ENCODE peak calls at places on chromosomes 7 and 10, in six cellular contexts. A is GM10248; D is mesenteric fat pad; M is stimulated activated CD4-positive, alpha-beta T cell treated with anti-CD3 and anti-CD28 coated beads, Interleukin-4, amount 100 ng/mL, for 48 hours; L is iris pigment epithelial cell; Z is NCI-H526 treated with DMSO at 0.1 percent for 48 hours. Q is an unnamed sample.

GRCh38 chr7:69893915-69894314 is 295.6 kb downstream of the AUTS2 start:
- DNase-seq in A (no peak), D (no peak), M (no peak), L (no peak), Z (peak), Q (no peak)

GRCh38 chr7:115654384-115655181 is 376.0 kb downstream of the TFEC start:
- DNase-seq in A (no peak), D (no peak), M (no peak), L (no peak), Z (no peak), Q (peak)

GRCh38 chr10:30055094-30055701 is 4.2 kb downstream of the JCAD start:
- DNase-seq in A (no peak), D (no peak), M (no peak), L (peak), Z (no peak), Q (peak)

GRCh38 chr7:89584896-89585295 is 569.4 kb upstream of the STEAP1 start:
- DNase-seq in A (no peak), D (no peak), M (no peak), L (no peak), Z (no peak), Q (no peak)

GRCh38 chr7:106216517-106217088 is 68.2 kb downstream of the NAMPT start:
- DNase-seq in A (no peak), D (no peak), M (no peak), L (peak), Z (no peak), Q (peak)

GRCh38 chr7:3942778-3943177 is 641.7 kb downstream of the SDK1 start:
- DNase-seq in A (no peak), D (no peak), M (no peak), L (peak), Z (no peak), Q (no peak)

GRCh38 chr7:67854236-67854635 is 857.6 kb downstream of the TYW1 start:
- DNase-seq in A (no peak), D (no peak), M (no peak), L (no peak), Z (no peak), Q (no peak)

GRCh38 chr7:106840342-106840741 is 24.7 kb upstream of the PIK3CG start:
- DNase-seq in A (no peak), D (no peak), M (no peak), L (peak), Z (peak), Q (peak)

GRCh38 chr7:44666566-44666965 is 60.1 kb downstream of the OGDH start:
- DNase-seq in A (no peak), D (peak), M (no peak), L (no peak), Z (no peak), Q (no peak)

GRCh38 chr10:12628964-12629766 is 279.8 kb downstream of the CAMK1D start:
- DNase-seq in A (no peak), D (no peak), M (no peak), L (no peak), Z (no peak), Q (no peak)

GRCh38 chr10:60964257-60965235 is 20.6 kb upstream of the RHOBTB1 start:
- DNase-seq in A (peak), D (no peak), M (peak), L (peak), Z (peak), Q (peak)

GRCh38 chr10:58662314-58662713 is 149.6 kb downstream of the BICC1 start:
- DNase-seq in A (no peak), D (no peak), M (no peak), L (peak), Z (no peak), Q (peak)

GRCh38 chr7:107659666-107660065 is 962 bp upstream of the SLC26A4 start:
- DNase-seq in A (peak), D (no peak), M (peak), L (peak), Z (peak), Q (peak)

GRCh38 chr7:117124585-117125220 is 171.4 kb downstream of the ST7 start:
- DNase-seq in A (no peak), D (peak), M (peak), L (peak), Z (no peak), Q (peak)

GRCh38 chr7:32298403-32299132 is 191.6 kb downstream of the LSM5 start:
- DNase-seq in A (no peak), D (no peak), M (no peak), L (no peak), Z (no peak), Q (no peak)

GRCh38 chr7:64888901-64889685 is 14.0 kb upstream of the ZNF273 start:
- DNase-seq in A (no peak), D (no peak), M (no peak), L (peak), Z (no peak), Q (no peak)

GRCh38 chr7:143214789-143215679 is 6.8 kb upstream of the TAS2R40 start:
- DNase-seq in A (peak), D (no peak), M (peak), L (peak), Z (peak), Q (peak)

GRCh38 chr10:122648599-122649428 is 50.8 kb downstream of the C10orf120 start:
- DNase-seq in A (peak), D (peak), M (no peak), L (peak), Z (peak), Q (peak)

GRCh38 chr7:94908204-94909022 is 1.0 kb downstream of the PPP1R9A start:
- DNase-seq in A (peak), D (no peak), M (no peak), L (peak), Z (peak), Q (no peak)

GRCh38 chr7:119472398-119473038 is 800.5 kb upstream of the KCND2 start:
- DNase-seq in A (no peak), D (no peak), M (no peak), L (no peak), Z (peak), Q (no peak)

GRCh38 chr7:81608748-81609382 is 161.0 kb downstream of the HGF start:
- DNase-seq in A (no peak), D (no peak), M (no peak), L (peak), Z (no peak), Q (peak)

GRCh38 chr7:27095050-27095896 is 527 bp downstream of the HOXA1 start:
- DNase-seq in A (no peak), D (no peak), M (no peak), L (no peak), Z (no peak), Q (no peak)

GRCh38 chr7:18402488-18403183 is 92.9 kb upstream of the HDAC9 start:
- DNase-seq in A (no peak), D (no peak), M (no peak), L (peak), Z (no peak), Q (peak)

GRCh38 chr7:16428672-16429071 is 7.3 kb upstream of the CRPPA start:
- DNase-seq in A (no peak), D (no peak), M (no peak), L (peak), Z (no peak), Q (peak)

GRCh38 chr10:102660891-102661613 is 16.8 kb downstream of the TRIM8 start:
- DNase-seq in A (peak), D (no peak), M (peak), L (peak), Z (no peak), Q (peak)

GRCh38 chr7:73593207-73594045 is 15.0 kb upstream of the TBL2 start:
- DNase-seq in A (no peak), D (no peak), M (no peak), L (no peak), Z (no peak), Q (no peak)

GRCh38 chr10:63722537-63722936 is 201.3 kb downstream of the REEP3 start:
- DNase-seq in A (no peak), D (no peak), M (no peak), L (peak), Z (no peak), Q (no peak)

GRCh38 chr10:22340362-22341189 is 4.7 kb upstream of the SPAG6 start:
- DNase-seq in A (peak), D (peak), M (peak), L (peak), Z (no peak), Q (peak)

GRCh38 chr10:96271017-96271815 is at the start of gene BLNK:
- DNase-seq in A (peak), D (no peak), M (no peak), L (peak), Z (no peak), Q (no peak)

GRCh38 chr10:60989400-60989876 is 45.5 kb upstream of the RHOBTB1 start:
- DNase-seq in A (peak), D (no peak), M (no peak), L (peak), Z (no peak), Q (no peak)

GRCh38 chr10:95755511-95756004 is 405 bp upstream of the ENTPD1 start:
- DNase-seq in A (peak), D (no peak), M (no peak), L (peak), Z (no peak), Q (no peak)

GRCh38 chr10:34814228-34815173 is 595 bp downstream of the PARD3 start:
- DNase-seq in A (peak), D (no peak), M (no peak), L (peak), Z (peak), Q (peak)

GRCh38 chr10:109933984-109934565 is 10.8 kb upstream of the XPNPEP1 start:
- DNase-seq in A (no peak), D (no peak), M (no peak), L (no peak), Z (no peak), Q (no peak)

GRCh38 chr10:5502903-5503835 is 3.8 kb upstream of the CALML5 start:
- DNase-seq in A (no peak), D (no peak), M (no peak), L (no peak), Z (peak), Q (no peak)

GRCh38 chr10:3268025-3268424 is 95.4 kb upstream of the PITRM1 start:
- DNase-seq in A (no peak), D (no peak), M (no peak), L (no peak), Z (no peak), Q (no peak)

GRCh38 chr7:151958036-151959010 is 2.1 kb downstream of the GALNTL5 start:
- DNase-seq in A (no peak), D (no peak), M (no peak), L (no peak), Z (no peak), Q (no peak)

GRCh38 chr7:24381919-24382505 is 98.0 kb downstream of the NPY start:
- DNase-seq in A (peak), D (no peak), M (no peak), L (peak), Z (peak), Q (peak)